ENCODE peak calls at places on chromosomes 6 and 20, in four cellular contexts. K is natural killer cell, A is NCI-H2227 treated with DMSO at 0.1 percent for 48 hours, U is NCI-H2081. L is an unnamed sample.

GRCh38 chr6:166733900-166734299 is 106.8 kb upstream of the RPS6KA2 start:
- DNase-seq in K (no peak), A (no peak), U (no peak), L (no peak)

GRCh38 chr20:49705358-49705757 is 8.3 kb downstream of the B4GALT5 start:
- DNase-seq in K (no peak), A (no peak), U (no peak), L (no peak)

GRCh38 chr20:32966881-32967781 is 37.1 kb downstream of the SUN5 start:
- DNase-seq in K (no peak), A (no peak), U (no peak), L (peak)

GRCh38 chr20:60249436-60249835 is 291.2 kb downstream of the CDH26 start:
- DNase-seq in K (no peak), A (no peak), U (no peak), L (no peak)

GRCh38 chr6:119240257-119241123 is 109.1 kb downstream of the MAN1A1 start:
- DNase-seq in K (no peak), A (no peak), U (no peak), L (no peak)

GRCh38 chr20:40952231-40952630 is 76.4 kb upstream of the TOP1 start:
- DNase-seq in K (no peak), A (no peak), U (no peak), L (no peak)

GRCh38 chr20:19758888-19759331 is 852 bp downstream of the RIN2 start:
- DNase-seq in K (no peak), A (no peak), U (no peak), L (peak)

GRCh38 chr6:11710968-11711643 is 67.5 kb downstream of the ADTRP start:
- DNase-seq in K (no peak), A (peak), U (peak), L (no peak)

GRCh38 chr6:137240168-137240567 is 21.0 kb upstream of the IFNGR1 start:
- DNase-seq in K (no peak), A (no peak), U (no peak), L (no peak)

GRCh38 chr6:147528511-147529145 is 20.1 kb downstream of the SAMD5 start:
- DNase-seq in K (no peak), A (no peak), U (no peak), L (no peak)

GRCh38 chr6:48912503-48912902 is 550.5 kb downstream of the MMUT start:
- DNase-seq in K (no peak), A (no peak), U (no peak), L (no peak)

L was measured in stimulated activated naive B cell treated with anti-CD40 and anti-IgM and Interleukin-4, amounts not matched to agents 10 μg/mL and 1 μg/mL and 100 μg/mL, for 72 hours.